ENCODE peak calls at places on chromosomes 6 and 20, in six cellular contexts. Q is adrenal gland; X is DMS153; U is IMR-90; A is CD8-positive, alpha-beta T cell; S is activated CD4-positive, alpha-beta T cell treated with anti-CD3 and anti-CD28 coated beads, Interleukin-2, amount 50 U/mL, for 24 hours. I is an unnamed sample.

GRCh38 chr6:46059608-46060007 is 43.9 kb upstream of the CLIC5 start:
- DNase-seq in Q (no peak), X (no peak), U (no peak), A (no peak), S (no peak), I (no peak)

GRCh38 chr20:1326031-1326930 is 2.7 kb downstream of the SDCBP2 start:
- DNase-seq in Q (peak), X (no peak), U (peak), A (peak), S (no peak), I (no peak)

GRCh38 chr20:40564997-40565680 is 123.9 kb downstream of the MAFB start:
- DNase-seq in Q (peak), X (no peak), U (peak), A (no peak), S (no peak), I (no peak)

GRCh38 chr6:32147401-32148132 is 4.2 kb downstream of the PRRT1 start:
- DNase-seq in Q (no peak), X (no peak), U (no peak), A (no peak), S (no peak), I (no peak)

GRCh38 chr20:35991142-35991771 is 22.9 kb downstream of the CNBD2 start:
- DNase-seq in Q (peak), X (no peak), U (peak), A (no peak), S (no peak), I (no peak)

GRCh38 chr6:104956663-104957294 is at the start of gene LIN28B:
- DNase-seq in Q (no peak), X (no peak), U (no peak), A (no peak), S (no peak), I (no peak)

GRCh38 chr6:4319992-4320683 is 184.8 kb upstream of the ECI2 start:
- DNase-seq in Q (no peak), X (no peak), U (peak), A (no peak), S (no peak), I (no peak)

GRCh38 chr20:34415079-34415478 is 52.0 kb downstream of the ITCH start:
- DNase-seq in Q (no peak), X (no peak), U (no peak), A (no peak), S (no peak), I (no peak)

GRCh38 chr6:132937466-132937906 is 123.1 kb downstream of the RPS12 start:
- DNase-seq in Q (peak), X (peak), U (peak), A (no peak), S (no peak), I (no peak)

GRCh38 chr6:44342489-44342888 is at the start of gene SPATS1:
- DNase-seq in Q (peak), X (no peak), U (no peak), A (no peak), S (no peak), I (no peak)

GRCh38 chr6:150751296-150751695 is 114.2 kb upstream of the MTHFD1L start:
- DNase-seq in Q (no peak), X (no peak), U (peak), A (no peak), S (no peak), I (no peak)

GRCh38 chr6:92910636-92911035 is 508.7 kb downstream of the EPHA7 start:
- DNase-seq in Q (no peak), X (no peak), U (no peak), A (no peak), S (no peak), I (no peak)

GRCh38 chr6:48990746-48991145 is 472.3 kb downstream of the MMUT start:
- DNase-seq in Q (no peak), X (no peak), U (no peak), A (no peak), S (no peak), I (no peak)

GRCh38 chr20:3924304-3925112 is 35.3 kb downstream of the PANK2 start:
- DNase-seq in Q (no peak), X (no peak), U (no peak), A (no peak), S (no peak), I (no peak)

GRCh38 chr6:20168668-20169633 is 43.3 kb downstream of the MBOAT1 start:
- DNase-seq in Q (peak), X (no peak), U (no peak), A (no peak), S (no peak), I (no peak)

GRCh38 chr20:46362931-46363872 is 43.2 kb downstream of the ELMO2 start:
- DNase-seq in Q (peak), X (no peak), U (no peak), A (no peak), S (no peak), I (no peak)

GRCh38 chr6:18154507-18155272 is at the start of gene TPMT:
- DNase-seq in Q (peak), X (peak), U (no peak), A (peak), S (no peak), I (no peak)

GRCh38 chr6:135087803-135088202 is 33.2 kb upstream of the HBS1L start:
- DNase-seq in Q (no peak), X (no peak), U (no peak), A (peak), S (peak), I (peak)

GRCh38 chr6:30691208-30691872 is 556 bp upstream of the NRM start:
- DNase-seq in Q (no peak), X (no peak), U (no peak), A (no peak), S (no peak), I (no peak)